ENCODE peak calls at places on chromosomes 2 and 18, in four cellular contexts. Q is activated CD8-positive, alpha-beta memory T cell treated with anti-CD3 and anti-CD28 coated beads, Interleukin-2, amount 50 U/mL, for 48 hours; X is stimulated activated CD4-positive, alpha-beta T cell treated with anti-CD3 and anti-CD28 coated beads, Interleukin-4, amount 100 ng/mL, for 48 hours; Y is colonic mucosa. J is an unnamed sample.
A peak's percentile ranks its signal among the peaks of the same experiment; 100 is the strongest.

GRCh38 chr2:172813314-172813888 is 77.8 kb downstream of the RAPGEF4 start:
- DNase-seq in Q (no peak), X (no peak), Y (no peak), J (peak; percentile 56)

GRCh38 chr2:112140413-112140802 is 2.2 kb downstream of the FBLN7 start:
- DNase-seq in Q (no peak), X (no peak), Y (no peak), J (no peak)

GRCh38 chr18:73784853-73785252 is 362.8 kb downstream of the FBXO15 start:
- DNase-seq in Q (no peak), X (no peak), Y (no peak), J (no peak)

GRCh38 chr2:17583166-17583565 is 42.7 kb downstream of the VSNL1 start:
- DNase-seq in Q (no peak), X (no peak), Y (no peak), J (no peak)

GRCh38 chr18:26227051-26227672 is 917 bp downstream of the TAF4B start:
- DNase-seq in Q (no peak), X (no peak), Y (peak; percentile 33), J (peak; percentile 51)

GRCh38 chr2:64866797-64867196 is 122.4 kb upstream of the SLC1A4 start:
- DNase-seq in Q (no peak), X (no peak), Y (peak; percentile 53), J (no peak)

GRCh38 chr18:6623278-6623677 is 106.2 kb upstream of the ARHGAP28 start:
- DNase-seq in Q (no peak), X (no peak), Y (no peak), J (no peak)

GRCh38 chr18:49447810-49448745 is 12.4 kb downstream of the DYM start:
- DNase-seq in Q (no peak), X (peak; percentile 24), Y (peak; percentile 58), J (peak; percentile 90)

GRCh38 chr2:9629222-9630000 is 1.4 kb downstream of the YWHAQ start:
- DNase-seq in Q (no peak), X (no peak), Y (no peak), J (peak; percentile 35)

GRCh38 chr2:159895258-159896209 is 97.5 kb upstream of the CD302 start:
- DNase-seq in Q (no peak), X (no peak), Y (no peak), J (no peak)

GRCh38 chr2:9846554-9846953 is 3.3 kb downstream of the TAF1B start:
- DNase-seq in Q (no peak), X (no peak), Y (no peak), J (no peak)

GRCh38 chr2:12816379-12817306 is 99.9 kb downstream of the TRIB2 start:
- DNase-seq in Q (no peak), X (no peak), Y (no peak), J (no peak)

GRCh38 chr2:177161741-177162440 is 50.7 kb upstream of the HNRNPA3 start:
- DNase-seq in Q (no peak), X (no peak), Y (no peak), J (peak; percentile 96)

GRCh38 chr2:85433511-85434089 is 15.1 kb downstream of the SH2D6 start:
- DNase-seq in Q (no peak), X (no peak), Y (peak; percentile 79), J (peak; percentile 82)

GRCh38 chr2:28765316-28765715 is 13.7 kb downstream of the PPP1CB start:
- DNase-seq in Q (no peak), X (no peak), Y (no peak), J (no peak)